ENCODE peak calls at places on chromosome 10, in five cellular contexts. U, C, Y, H and X are unnamed samples.

GRCh38 chr10:12628964-12629766 is 279.8 kb downstream of the CAMK1D start:
- DNase-seq in C (no peak), U (peak), Y (no peak), H (no peak), X (no peak)

GRCh38 chr10:120131183-120131582 is 238.7 kb downstream of the SEC23IP start:
- DNase-seq in Y (peak), U (peak), C (peak), H (peak), X (no peak)

GRCh38 chr10:115093286-115093775 is at the start of gene ATRNL1:
- DNase-seq in C (no peak), U (peak), H (peak), Y (peak), X (no peak)

GRCh38 chr10:98489561-98490481 is 43.1 kb upstream of the HPS1 start:
- DNase-seq in Y (no peak), C (no peak), U (no peak), H (no peak), X (no peak)

GRCh38 chr10:48450811-48451466 is 144.5 kb downstream of the MAPK8 start:
- DNase-seq in H (no peak), U (no peak), Y (no peak), C (no peak), X (no peak)

GRCh38 chr10:55410415-55410885 is 609.4 kb upstream of the PCDH15 start:
- DNase-seq in U (peak), Y (no peak), C (no peak), H (peak), X (no peak)

GRCh38 chr10:63114031-63114814 is 18.9 kb upstream of the NRBF2 start:
- DNase-seq in Y (no peak), U (peak), H (no peak), C (peak), X (no peak)

GRCh38 chr10:71378341-71379117 is 18.2 kb upstream of the CDH23 start:
- DNase-seq in U (no peak), C (no peak), Y (peak), H (no peak), X (no peak)

GRCh38 chr10:48470115-48470892 is 134.6 kb downstream of the ARHGAP22 start:
- DNase-seq in C (no peak), U (peak), Y (no peak), H (peak), X (no peak)

GRCh38 chr10:58952747-58953466 is 223.5 kb upstream of the PHYHIPL start:
- DNase-seq in Y (peak), C (peak), U (peak), H (peak), X (no peak)

GRCh38 chr10:22630229-22631174 is 83.9 kb downstream of the PIP4K2A start:
- DNase-seq in H (no peak), U (peak), Y (peak), C (peak), X (peak)

GRCh38 chr10:12606461-12606860 is 257.1 kb downstream of the CAMK1D start:
- DNase-seq in U (no peak), C (no peak), H (no peak), Y (no peak), X (no peak)

GRCh38 chr10:5194431-5194830 is 2.2 kb upstream of the AKR1C4 start:
- DNase-seq in Y (no peak), U (no peak), C (no peak), H (no peak), X (no peak)

GRCh38 chr10:74991435-74991834 is 120.0 kb upstream of the SAMD8 start:
- DNase-seq in C (no peak), Y (peak), U (no peak), H (peak), X (peak)

GRCh38 chr10:75358835-75359421 is 42.6 kb downstream of the ZNF503 start:
- DNase-seq in C (peak), U (peak), Y (no peak), H (no peak), X (peak)

GRCh38 chr10:28503114-28503513 is 29.8 kb upstream of the WAC start:
- DNase-seq in Y (no peak), C (peak), U (peak), H (no peak), X (no peak)

GRCh38 chr10:571643-572042 is 117.8 kb downstream of the DIP2C start:
- DNase-seq in H (no peak), Y (no peak), U (no peak), C (peak), X (no peak)

GRCh38 chr10:127815147-127815546 is 77.6 kb downstream of the CLRN3 start:
- DNase-seq in H (no peak), Y (no peak), C (no peak), U (no peak), X (no peak)

GRCh38 chr10:121655254-121656142 is 57.3 kb upstream of the FGFR2 start:
- DNase-seq in H (no peak), Y (no peak), C (no peak), U (no peak), X (no peak)

GRCh38 chr10:70233109-70233938 is at the start of gene PPA1:
- DNase-seq in U (peak), Y (peak), H (peak), C (peak), X (no peak)
- TF ChIP-seq CTCF in U (no peak), Y (peak), H (peak), C (peak), X (peak)

GRCh38 chr10:36224431-36224985 is 582.4 kb upstream of the FZD8 start:
- DNase-seq in H (no peak), Y (no peak), U (peak), C (peak), X (no peak)
- H3K4me3 ChIP-seq in H (no peak), Y (no peak), U (no peak), C (no peak), X (no peak)

DNA sequence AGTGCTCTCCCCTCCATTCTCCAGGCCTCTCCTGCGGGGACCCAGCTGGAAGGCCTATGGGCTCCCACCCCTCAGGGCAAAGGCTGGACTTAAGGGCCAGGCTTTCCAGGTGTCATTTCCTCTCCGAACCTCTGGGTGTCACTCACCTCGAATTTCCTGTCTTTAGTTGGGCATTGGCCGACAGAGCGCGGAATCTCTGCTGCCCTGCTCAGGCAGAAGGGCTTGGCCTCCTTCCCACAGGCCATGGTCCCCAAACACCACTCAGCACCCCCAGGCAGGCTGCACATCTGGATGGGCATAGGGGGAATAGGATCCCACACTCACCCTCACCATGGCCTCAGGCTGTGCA is 212.9 kb downstream of the CCSER2 start:
- DNase-seq in Y (peak), C (no peak), U (no peak), H (no peak), X (no peak)
- TF ChIP-seq CTCF in Y (no peak), C (no peak), U (no peak), H (no peak), X (peak)

GRCh38 chr10:53023411-53023810 is 250.8 kb upstream of the MBL2 start:
- DNase-seq in C (no peak), Y (no peak), H (no peak), U (no peak), X (no peak)

GRCh38 chr10:53025172-53025651 is 252.6 kb upstream of the MBL2 start:
- DNase-seq in U (peak), Y (no peak), C (peak), H (peak), X (no peak)

GRCh38 chr10:53022663-53023088 is 250.1 kb upstream of the MBL2 start:
- DNase-seq in C (no peak), Y (no peak), U (no peak), H (no peak), X (no peak)
- H3K4me3 ChIP-seq in C (no peak), Y (no peak), U (no peak), H (no peak), X (peak)